ENCODE peak calls at places on chromosome 2, in ten cellular contexts. U, X, G, D, F, Q, T, O, S and I are unnamed samples.

GRCh38 chr2:108458082-108458481 is 9.1 kb downstream of the GCC2 start:
- DNase-seq in U (no peak), X (no peak), G (no peak), D (no peak), F (no peak), Q (no peak), T (no peak), O (no peak), S (no peak), I (no peak)

GRCh38 chr2:156151351-156151750 is 181.2 kb downstream of the NR4A2 start:
- DNase-seq in U (no peak), X (no peak), G (no peak), D (no peak), F (no peak), Q (no peak), T (no peak), O (no peak), S (no peak), I (no peak)

GRCh38 chr2:241612156-241613017 is 24.6 kb downstream of the THAP4 start:
- DNase-seq in U (no peak), X (no peak), G (no peak), D (no peak), F (peak; percentile 5), Q (no peak), T (no peak), O (no peak), S (no peak), I (no peak)

GRCh38 chr2:205496370-205496769 is 185.9 kb upstream of the NRP2 start:
- DNase-seq in U (no peak), X (no peak), G (no peak), D (no peak), F (no peak), Q (no peak), T (no peak), O (no peak), S (no peak), I (no peak)

GRCh38 chr2:157785866-157786662 is 90.1 kb downstream of the ACVR1 start:
- DNase-seq in U (no peak), X (no peak), G (no peak), D (no peak), F (peak; percentile 46), Q (no peak), T (no peak), O (no peak), S (no peak), I (no peak)

GRCh38 chr2:200839513-200839912 is 24.9 kb downstream of the CLK1 start:
- DNase-seq in U (no peak), X (no peak), G (no peak), D (no peak), F (no peak), Q (no peak), T (no peak), O (no peak), S (no peak), I (no peak)

GRCh38 chr2:199488772-199489400 is 31.1 kb upstream of the SATB2 start:
- DNase-seq in U (peak; percentile 58), X (peak; percentile 49), G (peak; percentile 80), D (no peak), F (peak; percentile 39), Q (no peak), T (peak; percentile 64), O (peak; percentile 45), S (no peak), I (peak; percentile 52)

GRCh38 chr2:17470855-17471641 is 47.2 kb downstream of the RAD51AP2 start:
- DNase-seq in U (no peak), X (no peak), G (peak; percentile 51), D (no peak), F (peak; percentile 81), Q (no peak), T (peak; percentile 4), O (no peak), S (no peak), I (no peak)

GRCh38 chr2:80014637-80015036 is 289.9 kb downstream of the LRRTM1 start:
- DNase-seq in U (no peak), X (no peak), G (no peak), D (no peak), F (no peak), Q (no peak), T (no peak), O (no peak), S (no peak), I (no peak)

GRCh38 chr2:181784556-181784955 is 104.2 kb upstream of the NEUROD1 start:
- DNase-seq in U (no peak), X (no peak), G (no peak), D (no peak), F (peak; percentile 89), Q (no peak), T (no peak), O (no peak), S (no peak), I (no peak)

GRCh38 chr2:64626963-64627760 is 26.6 kb downstream of the SERTAD2 start:
- DNase-seq in U (no peak), X (peak; percentile 35), G (no peak), D (no peak), F (no peak), Q (peak; percentile 6), T (no peak), O (peak; percentile 51), S (peak; percentile 75), I (no peak)

GRCh38 chr2:96527990-96528679 is 8.4 kb upstream of the ARID5A start:
- DNase-seq in U (peak; percentile 93), X (peak; percentile 76), G (peak; percentile 93), D (peak; percentile 57), F (no peak), Q (peak; percentile 54), T (no peak), O (peak; percentile 50), S (no peak), I (peak; percentile 49)

GRCh38 chr2:214004463-214004862 is 406.4 kb upstream of the VWC2L start:
- DNase-seq in U (no peak), X (no peak), G (no peak), D (no peak), F (no peak), Q (no peak), T (no peak), O (no peak), S (no peak), I (no peak)

GRCh38 chr2:179543361-179543901 is 278.8 kb upstream of the SESTD1 start:
- DNase-seq in U (no peak), X (no peak), G (no peak), D (no peak), F (peak; percentile 77), Q (no peak), T (no peak), O (no peak), S (no peak), I (peak; percentile 65)

GRCh38 chr2:108278631-108279030 is 10.1 kb upstream of the SULT1C2 start:
- DNase-seq in U (no peak), X (no peak), G (no peak), D (no peak), F (peak; percentile 44), Q (no peak), T (no peak), O (no peak), S (no peak), I (no peak)

GRCh38 chr2:9211496-9211895 is 4.9 kb downstream of the ASAP2 start:
- DNase-seq in U (no peak), X (no peak), G (no peak), D (peak; percentile 66), F (no peak), Q (no peak), T (no peak), O (no peak), S (no peak), I (no peak)

GRCh38 chr2:215684448-215685217 is 248.8 kb upstream of the FN1 start:
- DNase-seq in U (no peak), X (no peak), G (no peak), D (no peak), F (peak; percentile 88), Q (no peak), T (no peak), O (no peak), S (no peak), I (peak; percentile 11)

GRCh38 chr2:188326669-188327301 is 35.1 kb downstream of the GULP1 start:
- DNase-seq in U (no peak), X (no peak), G (no peak), D (no peak), F (peak; percentile 50), Q (no peak), T (no peak), O (no peak), S (no peak), I (peak; percentile 83)

GRCh38 chr2:23385748-23386421 is 906 bp downstream of the KLHL29 start:
- DNase-seq in U (no peak), X (no peak), G (no peak), D (peak; percentile 33), F (peak; percentile 30), Q (no peak), T (peak; percentile 52), O (no peak), S (no peak), I (no peak)

GRCh38 chr2:162261032-162261945 is 18.0 kb upstream of the FAP start:
- DNase-seq in U (no peak), X (peak; percentile 54), G (peak; percentile 91), D (peak; percentile 43), F (peak; percentile 86), Q (no peak), T (no peak), O (no peak), S (no peak), I (peak; percentile 82)

GRCh38 chr2:96788393-96789244 is 27.4 kb upstream of the CNNM3 start:
- DNase-seq in U (no peak), X (no peak), G (no peak), D (peak; percentile 73), F (no peak), Q (no peak), T (no peak), O (peak; percentile 55), S (peak; percentile 29), I (no peak)

GRCh38 chr2:118016911-118017310 is 3.0 kb upstream of the CCDC93 start:
- DNase-seq in U (peak; percentile 37), X (peak; percentile 48), G (peak; percentile 77), D (no peak), F (peak; percentile 70), Q (no peak), T (no peak), O (no peak), S (no peak), I (peak; percentile 14)

GRCh38 chr2:46873632-46874068 is 42.0 kb downstream of the MCFD2 start:
- DNase-seq in U (peak; percentile 57), X (peak; percentile 45), G (peak; percentile 89), D (peak; percentile 46), F (peak; percentile 92), Q (no peak), T (no peak), O (peak; percentile 72), S (no peak), I (peak; percentile 70)

GRCh38 chr2:185360776-185361175 is 377.8 kb upstream of the FSIP2 start:
- DNase-seq in U (no peak), X (no peak), G (no peak), D (no peak), F (no peak), Q (no peak), T (no peak), O (no peak), S (no peak), I (no peak)

GRCh38 chr2:151297882-151298281 is 8.4 kb upstream of the NMI start:
- DNase-seq in U (no peak), X (no peak), G (peak; percentile 83), D (no peak), F (no peak), Q (no peak), T (no peak), O (no peak), S (no peak), I (no peak)

GRCh38 chr2:10497797-10498251 is 49.7 kb upstream of the ODC1 start:
- DNase-seq in U (peak; percentile 85), X (peak; percentile 63), G (peak; percentile 96), D (peak; percentile 42), F (peak; percentile 73), Q (no peak), T (no peak), O (peak; percentile 67), S (peak; percentile 70), I (no peak)

GRCh38 chr2:21052044-21052443 is 8.2 kb upstream of the APOB start:
- DNase-seq in U (no peak), X (no peak), G (peak; percentile 41), D (no peak), F (no peak), Q (no peak), T (no peak), O (no peak), S (no peak), I (no peak)

GRCh38 chr2:205364261-205364660 is 318.0 kb upstream of the NRP2 start:
- DNase-seq in U (no peak), X (no peak), G (no peak), D (no peak), F (no peak), Q (no peak), T (no peak), O (no peak), S (no peak), I (no peak)